ENCODE peak calls at places on chromosome 9, in eight cellular contexts. B is astrocyte of the spinal cord, N is pancreas, F is choroid plexus epithelial cell, G is neural crest cell, J is IMR-90, Q is astrocyte of the cerebellum, D is right atrium auricular region. V is an unnamed sample.

GRCh38 chr9:124395826-124396225 is 19.4 kb downstream of the PSMB7 start:
- DNase-seq in B (no peak), N (no peak), F (peak), G (no peak), J (peak), Q (no peak), D (no peak), V (no peak)

GRCh38 chr9:130292104-130292503 is 26.5 kb downstream of the HMCN2 start:
- DNase-seq in B (no peak), N (no peak), F (no peak), G (no peak), J (no peak), Q (no peak), D (peak), V (no peak)

GRCh38 chr9:24801344-24801743 is 255.6 kb upstream of the IZUMO3 start:
- DNase-seq in B (no peak), N (no peak), F (no peak), G (no peak), J (no peak), Q (no peak), D (no peak), V (no peak)

GRCh38 chr9:19032411-19032810 is 598 bp downstream of the SAXO1 start:
- DNase-seq in B (no peak), N (no peak), F (no peak), G (no peak), J (no peak), Q (no peak), D (no peak), V (no peak)

GRCh38 chr9:121281614-121282291 is 13.8 kb downstream of the GSN start:
- DNase-seq in B (peak), N (peak), F (peak), G (no peak), J (peak), Q (no peak), D (peak), V (no peak)

GRCh38 chr9:68685770-68686169 is 19.3 kb upstream of the PIP5K1B start:
- DNase-seq in B (no peak), N (no peak), F (no peak), G (no peak), J (no peak), Q (no peak), D (no peak), V (no peak)

GRCh38 chr9:102892025-102892424 is 103.1 kb upstream of the CYLC2 start:
- DNase-seq in B (no peak), N (no peak), F (no peak), G (no peak), J (no peak), Q (no peak), D (no peak), V (no peak)

GRCh38 chr9:108761530-108762347 is 94.0 kb downstream of the ACTL7B start:
- DNase-seq in B (peak), N (no peak), F (peak), G (peak), J (peak), Q (peak), D (peak), V (peak)

GRCh38 chr9:89606049-89606481 is 1.3 kb downstream of the GADD45G start:
- DNase-seq in B (peak), N (peak), F (peak), G (peak), J (peak), Q (no peak), D (peak), V (no peak)

GRCh38 chr9:89730715-89731114 is 125.9 kb downstream of the GADD45G start:
- DNase-seq in B (no peak), N (peak), F (no peak), G (no peak), J (no peak), Q (no peak), D (no peak), V (no peak)

GRCh38 chr9:76756273-76756650 is 8.0 kb upstream of the PCA3 start:
- DNase-seq in B (peak), N (no peak), F (peak), G (peak), J (peak), Q (no peak), D (no peak), V (no peak)

GRCh38 chr9:79763861-79764260 is 192.1 kb downstream of the TLE4 start:
- DNase-seq in B (no peak), N (no peak), F (peak), G (no peak), J (peak), Q (no peak), D (no peak), V (peak)

GRCh38 chr9:107559499-107560086 is 70.0 kb upstream of the KLF4 start:
- DNase-seq in B (no peak), N (no peak), F (no peak), G (no peak), J (no peak), Q (no peak), D (no peak), V (no peak)

GRCh38 chr9:105341784-105342183 is 97.3 kb downstream of the SLC44A1 start:
- DNase-seq in B (peak), N (no peak), F (peak), G (no peak), J (peak), Q (peak), D (no peak), V (no peak)

GRCh38 chr9:79542735-79543504 is 28.8 kb upstream of the TLE4 start:
- DNase-seq in B (no peak), N (no peak), F (no peak), G (no peak), J (no peak), Q (peak), D (no peak), V (no peak)

DNA sequence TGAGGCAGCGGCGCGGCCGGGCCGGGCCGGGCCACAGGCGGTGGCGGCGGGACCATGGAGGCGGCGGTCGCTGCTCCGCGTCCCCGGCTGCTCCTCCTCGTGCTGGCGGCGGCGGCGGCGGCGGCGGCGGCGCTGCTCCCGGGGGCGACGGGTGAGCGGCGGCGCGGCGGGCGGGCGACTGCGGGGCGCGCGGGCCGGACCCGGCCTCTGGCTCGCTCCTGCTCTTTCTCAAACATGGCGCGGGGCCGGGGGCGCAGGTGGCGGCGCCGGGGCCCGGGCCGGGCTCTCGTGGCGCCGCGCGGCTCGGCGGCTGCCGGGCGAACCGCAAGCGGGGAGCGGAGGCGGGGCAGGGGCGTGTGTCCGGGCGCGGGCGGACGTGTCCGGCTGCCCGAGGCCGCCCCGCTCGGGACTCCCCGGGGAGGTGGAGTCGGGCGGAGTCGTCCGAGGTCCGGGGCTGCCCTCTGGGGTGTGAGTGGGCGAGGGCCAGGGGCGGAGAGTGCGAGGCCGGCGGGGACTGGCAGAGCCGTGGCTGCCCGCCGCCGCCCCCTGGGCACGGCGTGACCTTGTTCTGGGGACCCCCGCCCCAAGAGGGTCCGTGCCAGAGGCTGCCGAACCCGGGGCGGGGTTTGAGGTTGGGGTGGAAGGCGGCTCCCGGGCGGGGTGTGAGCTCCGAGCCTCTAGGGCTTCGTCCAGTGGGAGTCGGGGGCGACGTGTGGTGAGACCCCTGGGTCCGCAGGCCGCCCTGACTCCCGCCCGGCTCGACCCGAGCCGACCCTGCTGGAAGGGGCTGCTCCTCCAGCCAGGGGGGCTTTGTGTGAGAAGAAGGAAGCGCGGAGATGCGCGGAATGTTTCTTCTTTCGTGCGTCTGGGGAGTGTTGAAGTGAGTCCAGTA is 485 bp downstream of the TGFBR1 start:
- DNase-seq in B (peak), N (peak), F (peak), G (peak), J (peak), Q (peak), D (peak), V (peak)
- TF ChIP-seq CTCF in B (no peak), N (no peak), F (no peak), G (no peak), J (no peak), Q (no peak), D (no peak), V (no peak)

DNA sequence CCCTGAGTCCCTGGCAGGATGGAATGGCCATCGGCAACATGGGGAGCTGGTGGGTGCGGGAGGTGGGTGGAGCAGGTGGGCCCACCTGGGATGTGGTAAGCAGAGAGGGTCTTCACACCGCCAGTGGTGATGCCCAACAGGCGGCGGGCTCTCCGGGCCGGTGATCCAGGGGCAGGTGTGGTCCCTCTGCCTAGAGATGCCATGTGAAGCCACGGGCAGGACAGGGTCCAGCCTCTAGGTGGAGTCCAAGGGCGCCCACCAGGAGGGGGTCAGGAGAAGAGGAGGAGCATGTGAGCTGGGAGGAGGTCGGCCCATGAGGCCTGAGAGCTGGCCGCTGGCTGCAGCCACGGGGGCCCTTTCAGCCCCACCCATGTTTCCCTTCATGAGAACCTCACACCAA is 221.1 kb downstream of the FANCC start:
- DNase-seq in B (no peak), N (peak), F (no peak), G (no peak), J (no peak), Q (no peak), D (no peak), V (no peak)
- TF ChIP-seq CTCF in B (peak), N (no peak), F (peak), G (no peak), J (no peak), Q (no peak), D (no peak), V (no peak)

GRCh38 chr9:132182609-132183073 is 20.8 kb downstream of the NTNG2 start:
- DNase-seq in B (no peak), N (no peak), F (peak), G (no peak), J (no peak), Q (no peak), D (no peak), V (no peak)
- TF ChIP-seq CTCF in B (peak), N (no peak), F (peak), G (peak), J (no peak), Q (peak), D (no peak), V (no peak)

GRCh38 chr9:17219261-17219660 is 84.4 kb downstream of the CNTLN start:
- DNase-seq in B (peak), N (no peak), F (peak), G (no peak), J (peak), Q (no peak), D (no peak), V (no peak)
- TF ChIP-seq CTCF in B (no peak), N (no peak), F (peak), G (peak), J (peak), Q (peak), D (peak), V (peak)

GRCh38 chr9:136363606-136364368 is at the start of gene DNLZ:
- DNase-seq in B (peak), N (peak), F (peak), G (peak), J (peak), Q (peak), D (peak), V (peak)
- TF ChIP-seq CTCF in B (peak), N (peak), F (peak), G (peak), J (peak), Q (peak), D (peak), V (peak)

GRCh38 chr9:92704528-92704927 is 34.6 kb upstream of the IPPK start:
- DNase-seq in B (no peak), N (no peak), F (no peak), G (no peak), J (no peak), Q (no peak), D (no peak), V (no peak)

GRCh38 chr9:92707530-92707929 is 37.6 kb upstream of the IPPK start:
- DNase-seq in B (no peak), N (no peak), F (no peak), G (no peak), J (no peak), Q (no peak), D (no peak), V (no peak)

GRCh38 chr9:92709240-92709639 is 39.3 kb upstream of the IPPK start:
- DNase-seq in B (no peak), N (no peak), F (no peak), G (no peak), J (no peak), Q (no peak), D (no peak), V (no peak)

GRCh38 chr9:92709954-92710353 is 40.0 kb upstream of the IPPK start:
- DNase-seq in B (no peak), N (no peak), F (no peak), G (no peak), J (no peak), Q (no peak), D (peak), V (no peak)

GRCh38 chr9:92706218-92706940 is 36.4 kb upstream of the IPPK start:
- DNase-seq in B (no peak), N (no peak), F (peak), G (no peak), J (no peak), Q (no peak), D (peak), V (no peak)
- TF ChIP-seq CTCF in B (peak), N (no peak), F (peak), G (peak), J (peak), Q (no peak), D (peak), V (no peak)

GRCh38 chr9:127976498-127976897 is 4.3 kb downstream of the EEIG1 start:
- DNase-seq in B (no peak), N (peak), F (no peak), G (no peak), J (no peak), Q (no peak), D (no peak), V (no peak)

GRCh38 chr9:127979015-127979332 is 1.8 kb downstream of the EEIG1 start:
- DNase-seq in B (no peak), N (no peak), F (no peak), G (no peak), J (no peak), Q (no peak), D (no peak), V (no peak)

GRCh38 chr9:127979333-127980055 is 1.3 kb downstream of the EEIG1 start:
- DNase-seq in B (peak), N (peak), F (peak), G (peak), J (peak), Q (no peak), D (peak), V (peak)

GRCh38 chr9:127976943-127977871 is 3.6 kb downstream of the EEIG1 start:
- DNase-seq in B (no peak), N (no peak), F (no peak), G (no peak), J (no peak), Q (no peak), D (no peak), V (no peak)

GRCh38 chr9:127977877-127978647 is 2.7 kb downstream of the EEIG1 start:
- DNase-seq in B (peak), N (no peak), F (peak), G (no peak), J (peak), Q (peak), D (peak), V (no peak)
- TF ChIP-seq CTCF in B (no peak), N (no peak), F (peak), G (peak), J (no peak), Q (no peak), D (no peak), V (no peak)

DNA sequence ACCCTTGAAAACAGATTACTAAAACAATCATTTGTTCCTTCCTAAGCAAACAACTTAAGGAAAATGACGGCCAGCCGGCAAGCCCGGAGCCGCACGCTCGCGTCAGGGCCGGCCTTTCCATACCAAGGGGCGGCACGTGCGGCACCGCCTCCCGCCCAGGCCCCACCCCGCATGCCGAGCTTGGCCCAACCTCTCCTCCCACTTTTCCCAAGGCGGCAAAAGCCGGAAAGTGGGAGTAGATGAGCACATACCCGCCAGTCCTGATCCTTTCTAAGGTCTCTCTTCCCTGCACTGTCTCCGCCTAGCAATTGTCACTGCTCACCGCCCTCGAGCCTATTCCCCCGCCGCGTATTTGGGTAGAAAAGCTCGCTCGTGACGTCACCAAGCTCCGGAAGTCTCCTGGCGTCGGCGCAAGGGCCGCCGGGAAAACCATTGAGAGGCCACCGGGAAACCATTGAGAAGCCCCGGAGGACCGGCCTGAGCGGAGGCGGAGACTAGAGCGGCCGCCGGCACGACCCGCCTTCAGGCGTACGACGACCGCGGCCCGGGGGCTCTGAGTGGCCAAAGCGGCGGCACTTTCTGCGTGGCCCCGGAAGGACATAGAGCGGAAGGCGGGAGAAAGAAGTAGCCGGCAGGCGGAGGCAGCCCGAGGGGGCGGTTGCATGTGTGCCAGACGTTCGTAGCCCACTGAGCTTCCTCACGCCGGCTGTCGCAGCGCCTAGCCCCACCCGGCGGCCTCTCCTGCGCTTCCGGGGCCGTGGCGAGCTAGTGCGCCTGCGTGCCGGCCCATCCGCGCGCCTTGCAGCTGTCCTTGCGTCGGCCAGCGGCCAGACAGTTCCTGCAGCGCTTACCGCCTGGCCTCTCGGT is at the start of the genes NCBP1 and TSTD2:
- DNase-seq in B (peak), N (peak), F (peak), G (peak), J (peak), Q (peak), D (peak), V (peak)
- TF ChIP-seq CTCF in B (no peak), N (no peak), F (no peak), G (no peak), J (no peak), Q (no peak), D (no peak), V (no peak)

DNA sequence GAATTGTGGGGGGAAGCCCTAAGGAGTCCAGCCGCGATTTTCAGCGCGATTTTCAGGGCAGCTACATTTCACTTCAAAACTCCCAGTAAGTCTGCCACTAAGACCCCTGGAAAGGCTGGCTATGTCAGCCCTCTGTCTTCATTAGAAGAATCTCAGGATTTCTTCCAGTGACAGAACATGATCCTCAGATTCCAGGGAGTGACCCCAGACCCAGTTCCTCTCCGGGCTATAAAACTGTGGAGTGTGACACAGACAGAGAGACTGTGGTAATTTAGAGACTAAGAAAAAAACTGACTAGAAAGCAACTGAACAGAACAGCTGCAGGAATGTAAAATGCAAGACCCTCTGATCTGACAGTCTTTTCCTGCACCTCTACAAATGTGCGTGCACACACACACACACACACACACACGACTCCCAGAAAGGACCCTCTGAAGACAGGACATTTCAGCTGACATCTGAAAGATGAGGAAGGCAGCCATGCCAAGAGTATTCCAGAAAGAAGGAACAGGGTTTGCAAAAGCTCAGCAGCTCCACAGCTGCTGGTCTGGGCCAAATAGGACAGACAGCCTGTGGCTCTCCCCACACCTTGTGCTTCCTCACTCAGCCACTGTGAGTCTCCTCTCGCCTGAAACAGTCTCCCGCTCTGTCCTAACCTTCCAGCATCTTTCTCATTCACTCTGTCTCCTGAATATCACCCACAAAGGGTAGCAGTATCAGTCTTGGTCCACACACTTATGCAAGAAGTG is 188.9 kb downstream of the PALM2AKAP2 start:
- DNase-seq in B (peak), N (no peak), F (peak), G (no peak), J (peak), Q (no peak), D (no peak), V (no peak)
- TF ChIP-seq CTCF in B (peak), N (no peak), F (peak), G (peak), J (peak), Q (peak), D (no peak), V (no peak)

GRCh38 chr9:99264070-99264469 is 42.0 kb downstream of the SEC61B start:
- DNase-seq in B (no peak), N (no peak), F (peak), G (no peak), J (no peak), Q (no peak), D (no peak), V (no peak)
- TF ChIP-seq CTCF in B (peak), N (peak), F (peak), G (peak), J (peak), Q (peak), D (peak), V (no peak)